ENCODE peak calls at places on chromosomes 16 and 17, in seven cellular contexts. A is hepatocyte; L is transverse colon; G is adrenal gland; H is CD8-positive, alpha-beta memory T cell; B is aorta; D is fibroblast of lung. R is an unnamed sample. For H3K4me1, the result is how much of the 10 kb centered on the place peaks cover.

GRCh38 chr17:41390411-41390938 is 6.9 kb downstream of the KRT31 start:
- DNase-seq in A (no peak), L (no peak), G (no peak), H (no peak), B (no peak), D (no peak), R (no peak)

GRCh38 chr17:31510273-31511175 is 119.0 kb downstream of the RAB11FIP4 start:
- DNase-seq in A (no peak), L (no peak), G (no peak), H (no peak), B (peak), D (no peak), R (no peak)

GRCh38 chr17:42388381-42389134 is at the start of gene STAT3:
- DNase-seq in A (peak), L (peak), G (peak), H (peak), B (peak), D (peak), R (peak)

GRCh38 chr16:26651464-26651863 is 415.3 kb upstream of the C16orf82 start:
- DNase-seq in A (no peak), L (no peak), G (no peak), H (no peak), B (no peak), D (no peak), R (no peak)

GRCh38 chr16:58628845-58629680 is 563 bp downstream of the CNOT1 start:
- DNase-seq in A (peak), L (peak), G (peak), H (peak), B (peak), D (peak), R (peak)

GRCh38 chr17:14784997-14785696 is 480.0 kb downstream of the PMP22 start:
- DNase-seq in A (peak), L (no peak), G (no peak), H (peak), B (no peak), D (no peak), R (no peak)

GRCh38 chr16:19119564-19119963 is 5.8 kb downstream of the ITPRIPL2 start:
- DNase-seq in A (no peak), L (no peak), G (no peak), H (no peak), B (no peak), D (peak), R (no peak)

GRCh38 chr16:11164482-11165270 is 91.3 kb downstream of the SOCS1 start:
- DNase-seq in A (no peak), L (no peak), G (no peak), H (no peak), B (no peak), D (no peak), R (no peak)

GRCh38 chr17:39848600-39848999 is 15.5 kb downstream of the IKZF3 start:
- DNase-seq in A (no peak), L (no peak), G (no peak), H (no peak), B (no peak), D (no peak), R (no peak)

GRCh38 chr17:2899911-2900310 is 103.7 kb downstream of the RAP1GAP2 start:
- DNase-seq in A (peak), L (peak), G (no peak), H (no peak), B (no peak), D (no peak), R (no peak)

GRCh38 chr16:53666816-53667415 is 36.7 kb downstream of the RPGRIP1L start:
- DNase-seq in A (no peak), L (no peak), G (no peak), H (no peak), B (no peak), D (no peak), R (no peak)

GRCh38 chr16:80518436-80518835 is 22.4 kb upstream of the DYNLRB2 start:
- DNase-seq in A (no peak), L (peak), G (no peak), H (peak), B (no peak), D (no peak), R (no peak)

GRCh38 chr17:79836952-79837887 is 2.0 kb downstream of the CBX4 start:
- DNase-seq in A (peak), L (peak), G (peak), H (peak), B (peak), D (peak), R (peak)

GRCh38 chr17:59893617-59894100 is 738 bp downstream of the RPS6KB1 start:
- DNase-seq in A (peak), L (no peak), G (peak), H (no peak), B (no peak), D (peak), R (peak)

GRCh38 chr17:29719469-29719868 is 96.8 kb upstream of the CORO6 start:
- DNase-seq in A (no peak), L (no peak), G (no peak), H (no peak), B (no peak), D (no peak), R (no peak)
- H3K4me1 ChIP-seq in A (under half), L (under half), G (under half), H (half or more), B (under half), D (under half), R (under half)

DNA sequence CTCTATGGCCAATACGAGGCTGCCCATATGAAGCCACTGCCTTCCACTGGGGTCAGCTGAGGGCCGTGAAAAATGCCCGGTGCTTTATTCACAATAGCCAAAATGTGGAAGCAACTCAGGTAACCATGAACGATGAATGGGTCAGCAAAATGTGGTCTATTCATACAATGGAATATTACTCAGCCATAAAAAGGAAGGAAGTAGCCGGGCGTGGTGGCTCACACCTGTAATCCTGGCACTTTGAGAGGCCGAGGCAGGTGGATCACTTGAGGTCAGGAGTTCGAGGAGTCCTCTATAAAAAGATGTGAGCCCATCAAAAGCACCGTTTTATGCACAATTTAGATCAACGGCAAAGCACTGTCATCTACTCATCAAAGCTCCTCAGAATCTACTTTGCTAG is 5.2 kb upstream of the TRAP1 start:
- DNase-seq in A (no peak), L (no peak), G (no peak), H (no peak), B (no peak), D (no peak), R (no peak)
- H3K4me1 ChIP-seq in A (under half), L (under half), G (under half), H (under half), B (under half), D (under half), R (under half)

GRCh38 chr16:20906225-20906870 is 5.8 kb downstream of the LYRM1 start:
- DNase-seq in A (no peak), L (no peak), G (no peak), H (no peak), B (no peak), D (peak), R (no peak)
- H3K4me1 ChIP-seq in A (half or more), L (under half), G (under half), H (under half), B (under half), D (half or more), R (under half)

GRCh38 chr16:15451098-15451731 is 16.8 kb downstream of the BMERB1 start:
- DNase-seq in A (no peak), L (no peak), G (no peak), H (no peak), B (no peak), D (no peak), R (no peak)
- H3K4me1 ChIP-seq in A (under half), L (under half), G (under half), H (under half), B (under half), D (under half), R (under half)

DNA sequence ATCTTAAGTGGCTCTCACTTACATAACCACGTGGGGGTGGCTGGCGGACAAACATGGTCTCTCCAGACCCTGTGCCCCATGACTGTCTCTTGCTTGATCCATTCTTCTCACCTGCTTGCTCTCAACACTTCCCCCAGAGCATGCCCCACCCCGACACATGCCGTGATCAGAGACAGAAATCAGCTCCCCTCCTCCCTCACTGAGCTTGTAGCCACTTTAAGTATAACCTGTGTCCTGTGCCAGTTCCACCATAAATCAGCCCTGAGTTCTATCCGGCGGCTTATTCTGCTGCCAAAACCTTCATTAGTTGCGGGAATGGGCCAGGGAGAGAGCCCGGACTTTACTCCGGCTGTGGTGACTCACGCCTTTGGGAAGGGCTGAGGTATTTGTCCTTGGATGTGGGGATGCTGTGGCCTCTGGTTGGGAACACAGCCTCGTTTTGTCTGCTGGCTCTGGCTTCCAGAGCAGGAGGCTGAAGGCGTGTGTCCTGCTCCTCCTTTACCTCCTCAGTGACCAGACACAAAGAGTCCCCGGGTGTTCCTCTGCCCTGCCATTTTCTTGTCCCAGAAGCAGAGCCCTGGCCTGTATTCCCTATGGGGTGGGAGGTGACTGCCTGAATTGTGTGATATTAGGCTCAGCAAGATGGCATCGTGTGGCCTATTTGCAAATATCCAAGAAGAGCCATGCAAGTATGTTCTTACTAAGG is 21.1 kb downstream of the ANKRD40 start:
- DNase-seq in A (peak), L (peak), G (peak), H (no peak), B (peak), D (peak), R (peak)
- H3K4me1 ChIP-seq in A (half or more), L (under half), G (under half), H (under half), B (under half), D (under half), R (under half)

DNA sequence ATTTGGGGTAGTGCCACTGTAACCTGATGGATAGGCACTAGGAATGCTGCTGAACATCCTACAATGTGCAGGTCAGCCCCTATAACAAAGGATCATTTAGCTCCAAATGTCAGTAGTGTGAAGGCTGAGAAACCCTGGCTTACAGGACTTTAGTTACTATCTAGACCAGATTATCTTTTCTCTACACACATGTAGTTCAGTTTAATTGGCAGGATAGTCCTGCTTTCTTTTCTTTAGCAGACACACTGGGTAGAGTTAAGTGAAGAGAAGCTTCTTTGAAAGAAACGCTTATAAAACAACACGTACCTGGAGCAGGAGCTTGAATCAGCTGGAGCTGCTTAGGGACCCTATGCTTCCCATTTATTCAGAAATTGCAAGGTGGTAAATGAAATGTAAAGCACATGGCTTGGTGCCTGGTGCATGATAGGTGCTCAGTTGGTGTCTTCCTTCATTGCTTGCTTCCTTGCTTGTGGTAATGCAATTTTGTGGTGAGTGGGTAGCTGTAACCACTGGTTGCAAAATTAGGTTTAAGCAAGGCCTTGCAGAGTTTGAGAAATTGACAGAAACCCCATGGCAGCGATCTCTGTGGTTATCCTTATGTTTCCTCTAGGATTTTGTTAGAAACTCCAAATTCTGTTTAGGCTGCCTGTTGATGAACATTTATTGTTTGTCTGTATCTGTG is 9.4 kb downstream of the METTL9 start:
- DNase-seq in A (no peak), L (no peak), G (no peak), H (peak), B (no peak), D (no peak), R (no peak)
- H3K4me1 ChIP-seq in A (under half), L (under half), G (under half), H (half or more), B (under half), D (under half), R (under half)

GRCh38 chr16:73024571-73025105 is 23.3 kb downstream of the ZFHX3 start:
- DNase-seq in A (no peak), L (no peak), G (no peak), H (no peak), B (no peak), D (no peak), R (no peak)
- H3K4me1 ChIP-seq in A (under half), L (under half), G (under half), H (under half), B (under half), D (under half), R (under half)

GRCh38 chr17:35086164-35086563 is 22.7 kb upstream of the RFFL start:
- DNase-seq in A (no peak), L (no peak), G (no peak), H (no peak), B (no peak), D (no peak), R (no peak)
- H3K4me1 ChIP-seq in A (under half), L (under half), G (under half), H (under half), B (under half), D (under half), R (under half)

DNA sequence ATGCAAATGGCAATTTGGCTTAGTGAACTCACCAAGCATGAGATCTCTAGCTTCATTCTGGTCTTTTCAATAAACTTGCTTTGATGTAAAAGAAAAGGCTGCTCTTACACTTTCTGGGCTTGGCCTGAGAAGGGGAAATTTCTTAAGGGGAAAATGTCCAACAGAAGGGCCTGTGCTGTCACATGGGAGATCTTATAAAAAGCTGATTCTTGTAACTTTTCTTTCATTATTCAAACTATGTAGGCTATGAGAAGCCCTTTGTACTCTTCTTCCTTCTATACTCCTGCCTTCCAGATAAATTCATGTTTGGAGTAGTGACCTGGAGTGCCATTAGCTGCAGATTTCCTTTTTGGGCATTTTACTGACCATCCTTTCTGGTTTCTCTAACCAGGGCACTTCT is 16.9 kb downstream of the LIMD2 start:
- DNase-seq in A (no peak), L (no peak), G (no peak), H (no peak), B (no peak), D (no peak), R (no peak)
- H3K4me1 ChIP-seq in A (under half), L (under half), G (under half), H (under half), B (under half), D (under half), R (under half)